ENCODE peak calls at places on chromosomes 6 and 20, in four cellular contexts. One of them, this sample, is unnamed.

GRCh38 chr6:68710496-68710895 is 75.4 kb downstream of the ADGRB3 start:
- DNase-seq in K562: no peak
- DNase-seq in HL-60: no peak
- DNase-seq in GM12878: no peak
- DNase-seq in this sample: no peak

GRCh38 chr20:51860015-51860882 is 57.9 kb upstream of the SALL4 start:
- DNase-seq in K562: no peak
- DNase-seq in HL-60: no peak
- DNase-seq in GM12878: no peak
- DNase-seq in this sample: no peak

GRCh38 chr6:12957321-12958051 is 240.9 kb downstream of the PHACTR1 start:
- DNase-seq in K562: no peak
- DNase-seq in HL-60: peak; percentile 32
- DNase-seq in GM12878: no peak
- DNase-seq in this sample: no peak

GRCh38 chr20:52754366-52754765 is 217.8 kb upstream of the TSHZ2 start:
- DNase-seq in K562: no peak
- DNase-seq in HL-60: no peak
- DNase-seq in GM12878: no peak
- DNase-seq in this sample: no peak

GRCh38 chr20:33415948-33416347 is 14.6 kb upstream of the CDK5RAP1 start:
- DNase-seq in K562: no peak
- DNase-seq in HL-60: peak; percentile 4
- DNase-seq in GM12878: no peak
- DNase-seq in this sample: no peak

GRCh38 chr20:50346372-50347347 is 156.0 kb downstream of the CEBPB start:
- DNase-seq in K562: no peak
- DNase-seq in HL-60: peak; percentile 77
- DNase-seq in GM12878: no peak
- DNase-seq in this sample: no peak

GRCh38 chr6:35494161-35494563 is 2.7 kb downstream of the TEAD3 start:
- DNase-seq in K562: no peak
- DNase-seq in HL-60: peak; percentile 69
- DNase-seq in GM12878: no peak
- DNase-seq in this sample: no peak

GRCh38 chr20:63123326-63123725 is 92.6 kb downstream of the YTHDF1 start:
- DNase-seq in K562: no peak
- DNase-seq in HL-60: no peak
- DNase-seq in GM12878: no peak
- DNase-seq in this sample: no peak

GRCh38 chr6:157457787-157458186 is 76.8 kb downstream of the ZDHHC14 start:
- DNase-seq in K562: no peak
- DNase-seq in HL-60: no peak
- DNase-seq in GM12878: no peak
- DNase-seq in this sample: no peak

DNA sequence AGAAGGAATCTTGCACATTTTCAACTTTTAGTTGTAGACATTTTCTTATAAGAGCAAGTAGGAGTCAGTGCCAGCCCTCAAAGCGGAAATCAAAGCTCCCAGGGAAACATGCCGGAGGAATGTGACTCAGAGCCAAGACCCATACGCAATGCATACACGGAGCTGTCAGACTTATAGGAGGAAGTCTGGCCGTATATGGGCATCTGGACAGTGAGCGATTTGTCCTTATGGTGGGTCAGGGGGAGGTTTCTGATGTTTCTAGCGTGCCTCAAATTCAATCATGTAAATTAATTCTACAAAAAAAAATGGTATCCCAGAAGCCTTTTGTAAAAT is 3.6 kb upstream of the CCN2 start:
- DNase-seq in K562: no peak
- DNase-seq in HL-60: no peak
- DNase-seq in GM12878: no peak
- DNase-seq in this sample: no peak
- TF ChIP-seq SPI1 in K562: no peak
- TF ChIP-seq SPI1 in HL-60: no peak
- TF ChIP-seq SPI1 in GM12878: no peak
- TF ChIP-seq SPI1 in this sample: no peak

DNA sequence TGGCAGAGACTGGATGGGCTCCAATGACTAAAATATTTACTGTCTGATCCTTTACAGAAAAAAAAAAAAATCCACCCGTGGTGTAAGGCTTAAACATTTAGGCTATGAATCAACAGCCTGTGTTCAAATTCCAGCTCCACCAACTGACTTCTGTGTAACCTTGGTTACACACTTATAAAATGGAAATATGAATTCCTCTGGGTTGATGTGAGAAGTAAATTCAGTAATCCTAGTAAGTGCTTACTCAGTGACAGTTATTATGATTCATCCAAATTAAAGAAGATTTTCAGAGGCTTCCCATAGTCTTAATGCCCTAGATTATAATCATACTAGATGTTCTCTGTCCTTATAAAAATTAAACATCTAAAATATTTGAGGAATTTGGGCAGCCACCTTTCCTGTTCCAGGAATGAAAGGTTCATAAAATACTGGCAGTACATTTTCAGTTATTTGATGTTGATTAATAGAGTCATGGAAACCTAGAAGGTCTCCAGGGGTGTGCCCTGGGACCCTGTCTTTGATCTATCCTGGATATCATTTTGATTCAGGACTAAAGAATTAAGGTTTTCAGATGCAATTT is 180.2 kb upstream of the ZNF217 start:
- DNase-seq in K562: no peak
- DNase-seq in HL-60: no peak
- DNase-seq in GM12878: no peak
- DNase-seq in this sample: no peak
- TF ChIP-seq SPI1 in K562: no peak
- TF ChIP-seq SPI1 in HL-60: no peak
- TF ChIP-seq SPI1 in GM12878: no peak
- TF ChIP-seq SPI1 in this sample: no peak

GRCh38 chr6:28978959-28979561 is 26.1 kb downstream of the ZNF311 start:
- DNase-seq in K562: no peak
- DNase-seq in HL-60: no peak
- DNase-seq in GM12878: peak; percentile 31
- DNase-seq in this sample: no peak
- TF ChIP-seq SPI1 in K562: no peak
- TF ChIP-seq SPI1 in HL-60: no peak
- TF ChIP-seq SPI1 in GM12878: no peak
- TF ChIP-seq SPI1 in this sample: no peak

DNA sequence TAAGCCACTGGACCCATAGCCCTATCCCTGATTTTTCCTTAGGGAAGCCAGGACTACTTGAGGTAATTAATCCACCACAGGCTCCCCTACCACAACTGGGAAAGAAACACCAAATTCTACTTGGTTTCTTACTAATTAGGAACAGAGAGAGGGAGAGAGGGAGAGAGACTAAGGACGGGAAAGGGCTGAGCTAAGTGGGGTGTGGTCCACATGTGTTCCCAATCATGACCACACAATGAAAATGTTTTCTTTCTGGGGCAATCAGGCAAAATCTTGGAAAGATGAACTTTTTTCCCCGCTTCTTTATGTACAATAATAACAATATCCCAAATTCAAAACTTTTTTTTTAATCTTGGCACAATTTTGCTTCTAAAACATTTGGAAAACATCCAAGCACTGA is 734.5 kb downstream of the MAFB start:
- DNase-seq in K562: no peak
- DNase-seq in HL-60: no peak
- DNase-seq in GM12878: no peak
- DNase-seq in this sample: no peak
- TF ChIP-seq SPI1 in K562: no peak
- TF ChIP-seq SPI1 in HL-60: no peak
- TF ChIP-seq SPI1 in GM12878: no peak
- TF ChIP-seq SPI1 in this sample: no peak

GRCh38 chr6:98525860-98526259 is 308.5 kb upstream of the POU3F2 start:
- DNase-seq in K562: no peak
- DNase-seq in HL-60: no peak
- DNase-seq in GM12878: no peak
- DNase-seq in this sample: no peak
- TF ChIP-seq SPI1 in K562: no peak
- TF ChIP-seq SPI1 in HL-60: no peak
- TF ChIP-seq SPI1 in GM12878: no peak
- TF ChIP-seq SPI1 in this sample: no peak

GRCh38 chr20:58895796-58896180 is 43.3 kb downstream of the GNAS start:
- DNase-seq in K562: no peak
- DNase-seq in HL-60: no peak
- DNase-seq in GM12878: no peak
- DNase-seq in this sample: no peak
- TF ChIP-seq SPI1 in K562: no peak
- TF ChIP-seq SPI1 in HL-60: no peak
- TF ChIP-seq SPI1 in GM12878: no peak
- TF ChIP-seq SPI1 in this sample: no peak

GRCh38 chr6:1040393-1040792 is 271.5 kb upstream of the FOXQ1 start:
- DNase-seq in K562: no peak
- DNase-seq in HL-60: no peak
- DNase-seq in GM12878: no peak
- DNase-seq in this sample: no peak

GRCh38 chr6:1039746-1040145 is 272.2 kb upstream of the FOXQ1 start:
- DNase-seq in K562: no peak
- DNase-seq in HL-60: no peak
- DNase-seq in GM12878: no peak
- DNase-seq in this sample: no peak

GRCh38 chr6:1037430-1037829 is 274.5 kb upstream of the FOXQ1 start:
- DNase-seq in K562: no peak
- DNase-seq in HL-60: no peak
- DNase-seq in GM12878: no peak
- DNase-seq in this sample: no peak

GRCh38 chr6:1042583-1043457 is 269.1 kb upstream of the FOXQ1 start:
- DNase-seq in K562: no peak
- DNase-seq in HL-60: no peak
- DNase-seq in GM12878: no peak
- DNase-seq in this sample: no peak

GRCh38 chr6:1039191-1039590 is 272.7 kb upstream of the FOXQ1 start:
- DNase-seq in K562: no peak
- DNase-seq in HL-60: no peak
- DNase-seq in GM12878: no peak
- DNase-seq in this sample: no peak
- TF ChIP-seq SPI1 in K562: no peak
- TF ChIP-seq SPI1 in HL-60: no peak
- TF ChIP-seq SPI1 in GM12878: no peak
- TF ChIP-seq SPI1 in this sample: no peak

DNA sequence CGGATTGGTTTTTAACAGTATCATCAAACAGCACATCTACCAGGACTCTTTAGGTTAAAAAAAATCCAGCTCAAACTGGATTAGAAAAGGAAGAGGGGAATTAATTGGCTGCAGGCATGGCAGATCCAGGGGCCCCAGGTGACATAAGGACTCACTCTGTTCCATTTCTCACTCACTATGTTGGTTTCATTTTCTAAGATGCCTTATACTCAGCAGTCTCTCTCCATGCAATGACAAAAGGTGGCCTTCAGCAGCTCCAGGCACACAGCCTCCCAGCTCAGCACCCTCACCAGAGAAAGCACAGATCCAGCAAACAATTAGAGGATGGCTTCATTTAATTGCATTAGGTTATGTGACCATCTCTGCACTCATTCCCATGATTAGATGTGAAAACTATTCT is 243.0 kb downstream of the CDH26 start:
- DNase-seq in K562: no peak
- DNase-seq in HL-60: no peak
- DNase-seq in GM12878: no peak
- DNase-seq in this sample: no peak
- TF ChIP-seq SPI1 in K562: no peak
- TF ChIP-seq SPI1 in HL-60: no peak
- TF ChIP-seq SPI1 in GM12878: no peak
- TF ChIP-seq SPI1 in this sample: no peak